ENCODE peak calls at places on chromosomes 5 and 9, in five cellular contexts. N, G, P, T and O are unnamed samples.

GRCh38 chr5:179909224-179909623 is 1.5 kb upstream of the TBC1D9B start:
- DNase-seq in G (no peak), P (no peak), T (no peak), N (no peak), O (no peak)

GRCh38 chr9:116786737-116787136 is 99.6 kb downstream of the TRIM32 start:
- DNase-seq in T (no peak), G (no peak), P (no peak), N (no peak), O (no peak)

GRCh38 chr9:4549751-4550295 is 59.6 kb downstream of the SLC1A1 start:
- DNase-seq in N (no peak), P (no peak), T (no peak), G (no peak), O (no peak)

GRCh38 chr5:107251151-107251550 is 419.6 kb downstream of the EFNA5 start:
- DNase-seq in P (no peak), G (no peak), T (no peak), N (no peak), O (no peak)

GRCh38 chr9:85212209-85212608 is 529.5 kb downstream of the AGTPBP1 start:
- DNase-seq in T (no peak), N (no peak), G (no peak), P (peak), O (no peak)

GRCh38 chr9:94623253-94623652 is 16.1 kb downstream of the FBP1 start:
- DNase-seq in N (peak), P (peak), T (no peak), G (peak), O (no peak)

GRCh38 chr5:72477176-72477575 is 30.0 kb downstream of the ZNF366 start:
- DNase-seq in T (no peak), G (no peak), P (no peak), N (no peak), O (no peak)

GRCh38 chr9:85536076-85536475 is 205.7 kb downstream of the AGTPBP1 start:
- DNase-seq in G (no peak), T (no peak), N (no peak), P (no peak), O (no peak)

GRCh38 chr5:6581559-6582426 is 51.1 kb downstream of the NSUN2 start:
- DNase-seq in P (no peak), T (no peak), G (no peak), N (no peak), O (peak)

GRCh38 chr5:117160361-117160760 is 585.7 kb upstream of the SEMA6A start:
- DNase-seq in P (no peak), G (no peak), T (no peak), N (no peak), O (no peak)

GRCh38 chr9:135902655-135903357 is 4.5 kb downstream of the CAMSAP1 start:
- DNase-seq in P (no peak), N (no peak), G (no peak), T (peak), O (no peak)

GRCh38 chr5:55534436-55535198 is at the start of gene PLPP1:
- DNase-seq in T (peak), G (peak), N (peak), P (peak), O (peak)

GRCh38 chr9:133367221-133367620 is 8.6 kb downstream of the SURF4 start:
- DNase-seq in T (no peak), P (no peak), G (no peak), N (no peak), O (no peak)

GRCh38 chr9:4844031-4844430 is 51.3 kb downstream of the RCL1 start:
- DNase-seq in N (no peak), G (no peak), P (no peak), T (no peak), O (no peak)

GRCh38 chr9:74499111-74499601 is 2.0 kb downstream of the RORB start:
- DNase-seq in N (no peak), T (no peak), G (no peak), P (no peak), O (no peak)

GRCh38 chr9:4762889-4763521 is 22.0 kb upstream of the AK3 start:
- DNase-seq in G (peak), P (no peak), T (no peak), N (no peak), O (no peak)

GRCh38 chr5:172508471-172509404 is 54.4 kb upstream of the SH3PXD2B start:
- DNase-seq in N (no peak), T (no peak), P (no peak), G (peak), O (peak)

GRCh38 chr5:160837749-160838593 is 14.0 kb downstream of the ATP10B start:
- DNase-seq in T (no peak), P (no peak), N (no peak), G (no peak), O (no peak)

GRCh38 chr5:57684299-57684702 is 201.7 kb upstream of the ACTBL2 start:
- DNase-seq in N (no peak), T (no peak), P (no peak), G (no peak), O (no peak)

GRCh38 chr5:173245319-173246134 is 10.5 kb upstream of the NKX2-5 start:
- DNase-seq in T (no peak), G (no peak), P (no peak), N (no peak), O (peak)

GRCh38 chr5:179180921-179181645 is 120.9 kb downstream of the ZNF354C start:
- DNase-seq in G (no peak), P (no peak), N (no peak), T (no peak), O (no peak)

GRCh38 chr5:66882592-66883227 is 286.5 kb downstream of the MAST4 start:
- DNase-seq in T (no peak), G (no peak), P (peak), N (no peak), O (no peak)

GRCh38 chr5:128838631-128839030 is 126.7 kb upstream of the SLC27A6 start:
- DNase-seq in T (no peak), P (no peak), G (no peak), N (no peak), O (no peak)

GRCh38 chr5:87002485-87002884 is 265.2 kb upstream of the RASA1 start:
- DNase-seq in N (no peak), G (no peak), T (no peak), P (no peak), O (no peak)

GRCh38 chr9:71549023-71549422 is 219.3 kb downstream of the CEMIP2 start:
- DNase-seq in P (no peak), N (no peak), G (no peak), T (no peak), O (no peak)

GRCh38 chr5:93585054-93585751 is 2.2 kb downstream of the NR2F1 start:
- DNase-seq in T (peak), G (no peak), P (peak), N (no peak), O (no peak)

GRCh38 chr9:83065233-83065632 is 2.3 kb upstream of the RASEF start:
- DNase-seq in N (no peak), T (no peak), G (no peak), P (no peak), O (no peak)

GRCh38 chr9:90805006-90805993 is 3.7 kb downstream of the SYK start:
- DNase-seq in N (no peak), P (no peak), G (no peak), T (no peak), O (no peak)

GRCh38 chr5:88438006-88438405 is 169.4 kb upstream of the TMEM161B start:
- DNase-seq in T (no peak), P (peak), G (no peak), N (no peak), O (no peak)

GRCh38 chr5:58497956-58498942 is 7.0 kb downstream of the GAPT start:
- DNase-seq in T (peak), N (peak), G (peak), P (peak), O (no peak)

GRCh38 chr5:61322738-61323429 is 9.2 kb upstream of the ZSWIM6 start:
- DNase-seq in T (no peak), N (peak), G (peak), P (no peak), O (no peak)

GRCh38 chr9:93501406-93501805 is 48.0 kb upstream of the FAM120AOS start:
- DNase-seq in G (no peak), N (no peak), P (no peak), T (no peak), O (no peak)

GRCh38 chr9:133370680-133371079 is 5.2 kb downstream of the SURF4 start:
- DNase-seq in P (no peak), N (no peak), G (no peak), T (no peak), O (no peak)

GRCh38 chr5:140242099-140242498 is 60.8 kb downstream of the PFDN1 start:
- DNase-seq in T (no peak), G (no peak), N (no peak), P (peak), O (peak)

GRCh38 chr9:15837079-15837679 is 284.3 kb downstream of the CCDC171 start:
- DNase-seq in N (no peak), G (no peak), T (peak), P (peak), O (no peak)

GRCh38 chr9:74645007-74645639 is 148.0 kb downstream of the RORB start:
- DNase-seq in N (no peak), G (no peak), T (no peak), P (peak), O (no peak)

GRCh38 chr9:121301881-121302286 is 33.9 kb downstream of the GSN start:
- DNase-seq in G (no peak), P (no peak), N (no peak), T (no peak), O (peak)

GRCh38 chr5:10331341-10331796 is 22.1 kb upstream of the MARCHF6 start:
- DNase-seq in N (peak), G (no peak), T (peak), P (peak), O (no peak)

DNA sequence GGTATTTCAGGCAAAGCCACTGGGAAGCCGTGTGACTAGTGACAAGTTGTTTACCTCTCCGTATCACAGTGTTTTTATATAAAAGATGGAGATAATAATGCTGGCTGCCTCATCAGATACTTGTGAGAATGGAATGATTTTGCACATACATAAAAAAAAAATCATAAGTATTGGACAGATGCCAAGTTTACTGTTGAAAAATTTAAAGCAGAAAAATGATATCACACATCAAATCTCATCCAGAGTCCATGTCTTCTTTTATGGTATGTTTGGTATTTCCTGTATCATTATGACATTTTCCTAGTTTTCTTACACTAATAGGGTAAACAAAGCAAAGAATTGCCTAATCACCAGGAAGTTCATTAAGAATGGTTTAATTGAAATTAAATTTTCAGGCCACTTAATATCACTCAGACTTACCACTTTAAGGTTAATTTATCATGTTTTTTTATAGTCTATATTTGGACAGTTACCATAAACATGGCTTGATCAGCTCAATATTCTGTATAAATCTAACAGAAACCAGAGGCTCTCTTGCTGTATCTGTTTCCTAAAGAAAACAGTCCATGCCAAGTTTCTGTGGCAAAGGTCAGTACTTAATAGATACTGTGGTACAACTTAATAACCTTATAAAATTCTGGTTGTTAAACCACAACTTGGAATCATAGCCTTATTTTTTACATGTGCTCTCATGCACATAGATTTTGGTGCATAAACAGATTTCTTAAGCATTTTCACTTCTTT is 656.5 kb upstream of the RIOK2 start:
- DNase-seq in G (no peak), P (no peak), N (no peak), T (no peak), O (no peak)
- TF ChIP-seq EP300 in G (no peak), P (no peak), N (no peak), T (no peak), O (no peak)

GRCh38 chr5:111742595-111742994 is 14.4 kb downstream of the NREP start:
- DNase-seq in P (no peak), T (peak), N (no peak), G (no peak), O (no peak)
- H3K4me3 ChIP-seq in P (no peak), T (peak), N (no peak), G (no peak), O (no peak)

DNA sequence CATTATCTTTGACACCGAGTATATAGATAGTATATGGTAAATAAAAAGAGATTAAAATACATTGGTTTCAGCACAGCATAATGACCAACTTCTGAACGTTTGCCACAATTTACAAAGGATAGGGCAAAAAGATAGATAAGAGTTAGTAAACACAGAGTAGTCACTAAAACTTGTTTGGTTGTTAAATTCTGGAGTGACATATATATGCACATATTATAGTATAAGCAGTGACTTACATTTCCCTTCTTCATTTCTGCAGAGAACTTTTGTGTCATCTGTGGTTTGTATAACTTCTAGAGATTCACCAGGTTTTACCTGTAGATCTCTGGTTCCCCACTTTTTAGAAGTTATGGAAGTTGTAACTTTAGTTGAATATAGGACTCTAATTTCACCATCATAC is 44.4 kb upstream of the RICTOR start:
- DNase-seq in N (no peak), T (no peak), P (no peak), G (no peak), O (no peak)
- H3K27ac ChIP-seq in N (no peak), T (no peak), P (no peak), G (no peak), O (no peak)

DNA sequence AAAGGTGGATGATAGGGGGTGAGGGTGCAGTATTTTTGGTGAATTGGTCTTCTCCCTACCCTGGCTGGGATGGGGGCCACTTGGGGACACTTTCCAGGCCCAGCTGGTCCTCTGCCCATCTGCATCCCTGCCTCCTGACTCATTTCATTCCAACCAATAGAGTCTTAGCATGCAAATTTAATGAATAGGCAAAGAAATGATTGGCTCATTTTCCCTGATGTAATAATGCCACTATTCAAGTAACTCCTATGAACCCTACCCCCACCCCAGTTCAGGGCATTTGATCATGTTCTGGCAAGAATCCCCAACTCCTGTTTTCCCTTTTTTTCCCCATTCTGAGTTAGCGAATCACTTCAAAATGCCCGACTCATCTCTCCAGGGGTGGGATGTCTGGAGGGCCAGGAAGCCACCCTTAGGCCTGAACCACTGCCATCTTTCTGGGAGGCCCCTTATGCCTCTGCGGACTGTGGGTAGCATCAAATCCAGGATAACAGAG is 56.7 kb downstream of the PCDH1 start:
- DNase-seq in G (no peak), P (peak), N (no peak), T (no peak), O (no peak)
- TF ChIP-seq EP300 in G (no peak), P (no peak), N (no peak), T (no peak), O (no peak)

DNA sequence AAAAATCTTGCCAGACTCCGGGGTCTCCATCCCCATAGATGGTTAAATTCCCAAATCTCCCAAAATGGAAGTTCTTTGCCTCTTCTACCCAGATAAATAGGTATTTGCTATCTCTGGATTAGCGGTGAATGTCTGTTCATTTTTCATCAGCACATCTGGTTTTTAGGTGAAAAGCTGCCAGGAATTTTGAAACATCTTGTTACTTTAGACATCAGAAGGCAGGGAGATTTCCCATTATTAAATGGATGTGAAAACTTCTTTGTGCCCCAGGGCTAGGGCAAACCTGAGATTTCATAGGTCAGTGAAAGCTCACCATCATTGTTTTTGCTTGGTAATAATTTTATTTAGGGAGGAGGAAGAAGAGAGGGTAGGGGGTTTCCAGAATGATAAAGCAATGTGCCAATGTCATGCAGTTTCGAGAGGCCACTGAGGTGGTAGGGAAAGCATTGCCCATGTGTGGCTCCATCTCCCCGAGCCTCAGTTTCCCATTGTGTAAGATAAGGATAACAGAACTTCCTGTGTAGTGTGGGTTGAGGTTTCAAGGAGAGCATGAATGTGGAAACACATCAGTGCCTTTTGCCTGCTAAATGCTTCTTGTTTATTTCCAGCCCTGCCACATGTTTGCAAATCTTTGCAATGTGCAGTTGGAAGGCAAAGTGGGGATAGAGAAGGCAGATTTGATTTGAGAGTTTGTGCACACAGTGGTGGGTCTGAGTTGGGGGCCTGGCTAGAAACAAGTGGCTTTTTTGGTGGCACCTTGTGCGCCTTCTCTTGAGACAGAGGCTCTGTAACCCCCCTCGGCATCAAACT is 147.2 kb upstream of the KLF4 start:
- DNase-seq in G (no peak), T (no peak), P (no peak), N (no peak), O (no peak)
- H3K4me3 ChIP-seq in G (no peak), T (peak), P (no peak), N (no peak), O (peak)

GRCh38 chr9:130050472-130050871 is 3.2 kb upstream of the GPR107 start:
- DNase-seq in G (no peak), P (no peak), N (no peak), T (no peak), O (no peak)

GRCh38 chr9:130053504-130054427 is at the start of gene GPR107:
- DNase-seq in N (peak), G (peak), T (peak), P (peak), O (peak)

GRCh38 chr9:130049431-130050210 is 4.1 kb upstream of the GPR107 start:
- DNase-seq in G (no peak), N (no peak), P (no peak), T (no peak), O (no peak)

GRCh38 chr9:130053109-130053503 is 600 bp upstream of the GPR107 start:
- DNase-seq in P (no peak), N (no peak), G (no peak), T (no peak), O (no peak)

GRCh38 chr9:130051855-130052254 is 1.9 kb upstream of the GPR107 start:
- DNase-seq in T (no peak), P (no peak), N (no peak), G (no peak), O (no peak)
- H3K27ac ChIP-seq in T (no peak), P (no peak), N (no peak), G (no peak), O (peak)

DNA sequence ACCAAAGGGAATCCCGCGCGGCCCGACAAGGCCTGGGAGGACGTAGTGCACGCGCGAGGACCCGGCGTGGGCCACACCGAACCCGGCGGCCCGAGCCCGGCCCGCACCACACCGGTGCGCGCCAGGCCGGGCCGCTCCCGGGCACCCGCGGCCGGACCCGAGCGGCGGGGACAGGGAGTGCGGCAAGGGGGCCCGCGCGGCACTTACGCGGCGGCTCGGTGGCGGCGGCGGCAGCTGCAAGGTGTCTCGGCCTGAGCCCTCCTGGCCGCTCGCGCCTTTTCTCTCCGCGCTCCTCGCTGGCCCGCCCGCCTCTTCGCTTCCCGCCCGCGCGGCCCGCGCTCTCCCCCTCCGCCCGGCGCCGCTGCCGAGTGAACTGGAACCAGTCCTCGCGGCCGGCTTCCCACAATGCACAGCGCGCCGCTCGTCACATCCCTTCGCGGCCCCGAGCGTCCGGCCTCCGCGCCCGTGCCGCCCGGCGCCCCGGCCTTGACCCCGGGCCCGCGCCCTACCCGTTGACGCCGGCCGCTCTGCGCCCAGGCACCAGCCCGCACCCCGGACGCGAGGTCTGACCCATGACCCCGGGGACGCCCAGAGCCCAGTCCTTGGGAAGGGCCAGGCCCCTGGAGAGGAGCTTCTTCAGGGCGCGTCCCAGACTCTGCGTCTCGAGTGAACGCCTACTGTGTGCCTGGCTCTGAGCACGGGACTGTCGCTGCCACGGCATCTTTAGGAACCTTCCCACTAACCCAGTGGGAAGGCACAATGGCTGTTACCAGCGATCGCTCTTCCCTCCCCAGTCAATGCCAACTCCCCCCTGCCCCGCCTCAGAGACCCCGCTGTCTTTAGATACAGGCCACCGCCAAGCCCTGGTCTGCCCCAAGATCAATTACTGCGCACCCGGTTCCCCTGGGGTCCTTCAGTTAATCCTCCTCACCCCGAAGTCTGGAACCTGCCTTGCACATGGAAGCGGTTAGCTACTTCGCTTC is at the start of gene MACROH2A1:
- DNase-seq in N (peak), G (peak), T (peak), P (peak), O (peak)
- TF ChIP-seq EP300 in N (no peak), G (no peak), T (no peak), P (no peak), O (no peak)